ENCODE peak calls at places on chromosomes 4 and X, in four cellular contexts. C is fibroblast of lung, N is dorsolateral prefrontal cortex, W is GM06990. J is an unnamed sample. For H3K27me3, the result is how much of the 10 kb centered on the place peaks cover.

GRCh38 chr4:140256941-140257340 is 103.0 kb upstream of the MAML3 start:
- DNase-seq in C (peak), N (no peak), W (no peak), J (no peak)

GRCh38 chr4:25950476-25951389 is 36.7 kb downstream of the SMIM20 start:
- DNase-seq in C (peak), N (no peak), W (no peak), J (no peak)

GRCh38 chrX:10175317-10175871 is 18.6 kb downstream of the CLCN4 start:
- DNase-seq in C (peak), N (no peak), W (no peak), J (peak)

GRCh38 chr4:164261831-164262230 is 492.1 kb upstream of the SMIM31 start:
- DNase-seq in C (no peak), N (no peak), W (no peak), J (no peak)

GRCh38 chrX:24643116-24643515 is 4.0 kb downstream of the PCYT1B start:
- DNase-seq in C (peak), N (no peak), W (no peak), J (no peak)

GRCh38 chr4:72448231-72448630 is 120.8 kb downstream of the ADAMTS3 start:
- DNase-seq in C (no peak), N (no peak), W (no peak), J (no peak)

GRCh38 chr4:83582289-83582756 is 46.4 kb downstream of the GPAT3 start:
- DNase-seq in C (peak), N (no peak), W (peak), J (peak)

GRCh38 chr4:36312511-36312910 is 31.1 kb downstream of the DTHD1 start:
- DNase-seq in C (no peak), N (no peak), W (no peak), J (no peak)

GRCh38 chr4:173191623-173192041 is 23.0 kb downstream of the GALNT7 start:
- DNase-seq in C (peak), N (no peak), W (no peak), J (peak)

GRCh38 chrX:72714471-72714916 is 388 bp upstream of the PHKA1 start:
- DNase-seq in C (peak), N (peak), W (peak), J (peak)

GRCh38 chr4:169238445-169238844 is 32.3 kb downstream of the SH3RF1 start:
- DNase-seq in C (peak), N (no peak), W (no peak), J (peak)

GRCh38 chr4:70996014-70996353 is 2.5 kb downstream of the DCK start:
- DNase-seq in C (no peak), N (no peak), W (no peak), J (no peak)

GRCh38 chr4:33193109-33193508 is 2472.9 kb downstream of the PCDH7 start:
- DNase-seq in C (no peak), N (no peak), W (no peak), J (no peak)

GRCh38 chr4:141395246-141395830 is 174.6 kb downstream of the ZNF330 start:
- DNase-seq in C (no peak), N (no peak), W (no peak), J (no peak)

DNA sequence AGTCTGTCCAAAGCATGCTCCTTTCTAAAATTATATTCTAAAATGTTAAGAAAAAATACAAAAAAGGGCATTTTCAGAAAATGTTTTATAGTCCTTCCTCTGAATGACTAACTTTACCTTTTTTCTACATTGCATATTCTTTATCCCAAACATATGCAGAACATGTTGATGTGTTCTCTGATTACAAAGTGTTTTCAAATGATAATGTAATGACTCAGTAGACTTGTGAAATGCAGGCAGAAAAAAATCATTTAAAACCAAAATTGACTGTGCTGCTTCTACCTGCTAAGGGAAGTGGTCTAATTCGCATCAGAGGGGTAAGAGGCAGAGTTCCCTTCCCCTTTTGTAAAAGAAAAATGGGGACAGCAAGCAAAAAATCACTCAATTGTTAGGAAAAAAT is 22.7 kb upstream of the YTHDC1 start:
- DNase-seq in C (no peak), N (no peak), W (no peak), J (peak)
- H3K4me3 ChIP-seq in C (no peak), N (no peak), W (no peak), J (peak)

GRCh38 chrX:4379071-4379470 is 665.6 kb upstream of the PRKX start:
- DNase-seq in C (no peak), N (no peak), W (no peak), J (no peak)
- H3K27me3 ChIP-seq in C (under half), N (under half), W (under half), J (under half)

GRCh38 chr4:119030536-119030890 is 105.1 kb upstream of the MYOZ2 start:
- DNase-seq in C (no peak), N (no peak), W (no peak), J (no peak)

GRCh38 chr4:119028296-119028695 is 107.3 kb upstream of the MYOZ2 start:
- DNase-seq in C (no peak), N (no peak), W (no peak), J (no peak)

GRCh38 chr4:119032921-119033685 is 102.5 kb upstream of the MYOZ2 start:
- DNase-seq in C (no peak), N (no peak), W (no peak), J (no peak)

GRCh38 chr4:119029847-119030535 is 105.6 kb upstream of the MYOZ2 start:
- DNase-seq in C (no peak), N (no peak), W (no peak), J (no peak)

GRCh38 chr4:119031218-119031617 is 104.4 kb upstream of the MYOZ2 start:
- DNase-seq in C (no peak), N (no peak), W (no peak), J (no peak)
- H3K4me3 ChIP-seq in C (no peak), N (no peak), W (no peak), J (no peak)

GRCh38 chr4:56261027-56261426 is 126.3 kb downstream of the AASDH start:
- DNase-seq in C (no peak), N (peak), W (peak), J (no peak)
- H3K27me3 ChIP-seq in C (under half), N (under half), W (under half), J (under half)